ENCODE peak calls at places on chromosome 3, in six cellular contexts. N, X, V, I, W and Z are unnamed samples.

GRCh38 chr3:166304509-166305063 is 467.4 kb upstream of the BCHE start:
- DNase-seq in V (no peak), I (no peak), N (no peak), W (no peak), X (no peak), Z (no peak)

GRCh38 chr3:41118461-41119385 is 80.6 kb upstream of the CTNNB1 start:
- DNase-seq in X (no peak), I (peak; percentile 74), W (no peak), V (no peak), N (no peak), Z (no peak)

GRCh38 chr3:149179225-149179624 is 42.4 kb downstream of the CP start:
- DNase-seq in W (no peak), V (no peak), I (no peak), N (no peak), X (no peak), Z (no peak)

GRCh38 chr3:175153595-175153994 is 294.5 kb downstream of the NAALADL2 start:
- DNase-seq in X (no peak), N (no peak), W (no peak), V (no peak), I (no peak), Z (no peak)

GRCh38 chr3:53221827-53222182 is 34.0 kb downstream of the TKT start:
- DNase-seq in I (no peak), X (no peak), N (no peak), W (no peak), V (no peak), Z (no peak)

GRCh38 chr3:71438004-71438685 is 145.4 kb downstream of the FOXP1 start:
- DNase-seq in I (no peak), V (no peak), X (no peak), W (no peak), N (no peak), Z (no peak)

GRCh38 chr3:152159328-152159727 is 109.4 kb upstream of the MBNL1 start:
- DNase-seq in N (no peak), I (no peak), W (no peak), X (no peak), V (no peak), Z (no peak)

GRCh38 chr3:52078781-52079560 is 22.6 kb upstream of the DUSP7 start:
- DNase-seq in V (no peak), W (peak; percentile 3), I (no peak), N (no peak), X (no peak), Z (no peak)

GRCh38 chr3:40574661-40575060 is 49.9 kb downstream of the ZNF621 start:
- DNase-seq in N (peak; percentile 15), V (no peak), I (no peak), X (no peak), W (no peak), Z (no peak)

GRCh38 chr3:143571548-143571947 is 276.7 kb downstream of the SLC9A9 start:
- DNase-seq in X (no peak), V (no peak), W (no peak), I (no peak), N (no peak), Z (no peak)

GRCh38 chr3:46976326-46977190 is at the start of gene CCDC12:
- DNase-seq in I (peak; percentile 97), X (peak; percentile 91), N (peak; percentile 97), W (peak; percentile 94), V (peak; percentile 98), Z (peak; percentile 95)

GRCh38 chr3:57060089-57060829 is at the start of gene SPATA12:
- DNase-seq in V (no peak), N (peak; percentile 23), W (peak; percentile 64), I (peak; percentile 94), X (no peak), Z (peak; percentile 69)

GRCh38 chr3:59212128-59212764 is 162.4 kb upstream of the CFAP20DC start:
- DNase-seq in N (peak; percentile 70), V (peak; percentile 49), I (no peak), X (no peak), W (no peak), Z (no peak)

GRCh38 chr3:152419748-152420147 is 151.0 kb downstream of the MBNL1 start:
- DNase-seq in N (no peak), I (no peak), W (no peak), V (no peak), X (no peak), Z (no peak)

GRCh38 chr3:20668411-20668810 is 482.4 kb upstream of the SGO1 start:
- DNase-seq in W (no peak), X (no peak), V (no peak), I (no peak), N (no peak), Z (no peak)

GRCh38 chr3:53938645-53939044 is 47.0 kb upstream of the SELENOK start:
- DNase-seq in I (no peak), W (no peak), V (peak; percentile 51), N (peak; percentile 66), X (no peak), Z (no peak)